ENCODE peak calls at places on chromosomes 2 and 18, in eight cellular contexts. K is GM23338, J is HCT116, W is GM12878, T is SK-N-SH, R is K562, X is Panc1, Q is HepG2. A is an unnamed sample.

GRCh38 chr2:96866986-96867755 is 2.7 kb downstream of the SEMA4C start:
- DNase-seq in J (no peak), Q (no peak), R (no peak), W (no peak), T (no peak), X (no peak), K (no peak), A (no peak)

GRCh38 chr2:235324324-235324723 is 169.5 kb upstream of the AGAP1 start:
- DNase-seq in R (no peak), T (no peak), W (no peak), Q (no peak), K (peak), X (no peak), J (no peak), A (no peak)

GRCh38 chr18:13216092-13216582 is 2.4 kb upstream of the LDLRAD4 start:
- DNase-seq in W (peak), T (peak), J (peak), X (peak), K (peak), R (peak), Q (peak), A (peak)

GRCh38 chr2:235834781-235835180 is 333.4 kb downstream of the GBX2 start:
- DNase-seq in T (no peak), K (no peak), R (no peak), X (no peak), W (no peak), Q (no peak), J (no peak), A (no peak)

GRCh38 chr2:65037178-65037577 is 19.0 kb upstream of the CEP68 start:
- DNase-seq in R (no peak), Q (no peak), T (no peak), X (no peak), K (no peak), W (no peak), J (no peak), A (no peak)

GRCh38 chr2:48496867-48497266 is 33.1 kb upstream of the STON1 start:
- DNase-seq in R (no peak), Q (no peak), K (no peak), W (no peak), J (no peak), T (no peak), X (no peak), A (no peak)

GRCh38 chr18:48607049-48607984 is 68.5 kb downstream of the CTIF start:
- DNase-seq in J (no peak), T (no peak), K (no peak), R (no peak), W (no peak), Q (peak), X (no peak), A (no peak)

GRCh38 chr2:104862061-104862941 is 8.4 kb downstream of the POU3F3 start:
- DNase-seq in T (peak), W (no peak), X (no peak), K (peak), Q (no peak), J (no peak), R (no peak), A (no peak)

GRCh38 chr2:180893752-180894151 is 86.7 kb upstream of the UBE2E3 start:
- DNase-seq in K (no peak), X (no peak), Q (no peak), R (no peak), W (no peak), T (no peak), J (no peak), A (no peak)

GRCh38 chr2:41944218-41944880 is 103.5 kb upstream of the PKDCC start:
- DNase-seq in J (no peak), R (no peak), X (no peak), W (no peak), T (no peak), Q (no peak), K (no peak), A (no peak)

GRCh38 chr18:47345291-47345690 is 93.8 kb upstream of the SKOR2 start:
- DNase-seq in K (no peak), W (no peak), T (no peak), X (no peak), R (no peak), Q (no peak), J (no peak), A (no peak)

GRCh38 chr18:12849548-12849947 is 34.5 kb downstream of the PTPN2 start:
- DNase-seq in R (no peak), J (no peak), T (no peak), K (no peak), X (no peak), Q (no peak), W (no peak), A (no peak)

GRCh38 chr2:233350708-233351107 is 3.6 kb upstream of the DGKD start:
- DNase-seq in T (peak), K (no peak), W (no peak), Q (peak), J (peak), X (peak), R (peak), A (peak)

GRCh38 chr2:144362401-144362800 is 157.5 kb downstream of the ZEB2 start:
- DNase-seq in T (no peak), K (no peak), X (no peak), Q (no peak), R (no peak), J (no peak), W (no peak), A (no peak)

GRCh38 chr2:196066794-196067382 is 1.7 kb downstream of the DNAH7 start:
- DNase-seq in Q (no peak), W (no peak), X (no peak), J (peak), K (peak), T (peak), R (peak), A (no peak)

GRCh38 chr2:197614532-197614931 is 60.9 kb downstream of the RFTN2 start:
- DNase-seq in W (no peak), J (no peak), T (no peak), K (no peak), X (no peak), Q (no peak), R (no peak), A (no peak)

GRCh38 chr2:42971947-42972736 is 179.8 kb upstream of the HAAO start:
- DNase-seq in Q (peak), R (no peak), J (no peak), K (peak), X (no peak), T (no peak), W (peak), A (no peak)

GRCh38 chr2:25548587-25548986 is 124.8 kb downstream of the DTNB start:
- DNase-seq in J (no peak), Q (no peak), R (no peak), X (no peak), K (no peak), T (peak), W (no peak), A (no peak)

GRCh38 chr18:53567935-53568574 is 656.4 kb downstream of the MBD2 start:
- DNase-seq in T (peak), K (peak), Q (peak), R (peak), X (no peak), W (no peak), J (no peak), A (no peak)

GRCh38 chr18:80182855-80183254 is 64.5 kb downstream of the PARD6G start:
- DNase-seq in K (no peak), W (no peak), J (no peak), T (no peak), R (no peak), X (no peak), Q (no peak), A (no peak)

GRCh38 chr2:46434851-46435273 is 44.5 kb upstream of the TMEM247 start:
- DNase-seq in X (no peak), R (no peak), J (no peak), T (no peak), K (peak), Q (peak), W (no peak), A (no peak)

GRCh38 chr18:47321815-47322214 is 70.4 kb upstream of the SKOR2 start:
- DNase-seq in R (no peak), Q (no peak), X (no peak), T (no peak), K (no peak), J (no peak), W (no peak), A (no peak)

GRCh38 chr2:124187948-124188347 is 162.9 kb downstream of the CNTNAP5 start:
- DNase-seq in J (no peak), R (no peak), K (peak), X (no peak), W (no peak), T (no peak), Q (no peak), A (no peak)

GRCh38 chr18:26655010-26655613 is 106.8 kb upstream of the KCTD1 start:
- DNase-seq in T (no peak), X (no peak), W (no peak), Q (no peak), R (no peak), J (no peak), K (no peak), A (no peak)

GRCh38 chr2:166365803-166366420 is 9.8 kb downstream of the SCN9A start:
- DNase-seq in W (no peak), R (peak), K (no peak), Q (no peak), T (no peak), J (no peak), X (no peak), A (no peak)

GRCh38 chr2:8630676-8631464 is 51.0 kb upstream of the ID2 start:
- DNase-seq in X (no peak), J (no peak), K (no peak), R (no peak), W (no peak), T (no peak), Q (peak), A (no peak)

GRCh38 chr2:66317268-66317899 is 117.5 kb upstream of the MEIS1 start:
- DNase-seq in T (peak), Q (no peak), X (no peak), W (no peak), R (no peak), J (no peak), K (peak), A (no peak)

GRCh38 chr2:238239552-238239871 is 326 bp downstream of the HES6 start:
- DNase-seq in T (no peak), J (no peak), Q (no peak), K (peak), R (no peak), X (no peak), W (no peak), A (no peak)

GRCh38 chr2:241270531-241270930 is 44.9 kb downstream of the HDLBP start:
- DNase-seq in R (no peak), W (no peak), Q (no peak), J (no peak), T (no peak), X (no peak), K (no peak), A (no peak)

GRCh38 chr2:36889782-36890181 is 76.6 kb downstream of the STRN start:
- DNase-seq in W (no peak), J (peak), Q (peak), T (no peak), R (peak), K (no peak), X (peak), A (peak)

GRCh38 chr2:19805266-19805665 is 96.5 kb downstream of the TTC32 start:
- DNase-seq in J (no peak), W (no peak), X (no peak), Q (no peak), R (no peak), T (no peak), K (no peak), A (no peak)

GRCh38 chr2:208541982-208542464 is 135.4 kb downstream of the PTH2R start:
- DNase-seq in X (no peak), T (no peak), K (no peak), W (no peak), Q (no peak), J (no peak), R (peak), A (no peak)

GRCh38 chr2:38709515-38710194 is 41.5 kb downstream of the SRSF7 start:
- DNase-seq in J (no peak), X (no peak), W (peak), K (no peak), T (no peak), Q (no peak), R (no peak), A (no peak)

GRCh38 chr2:239181601-239182471 is 219.0 kb downstream of the HDAC4 start:
- DNase-seq in J (no peak), T (no peak), K (peak), W (no peak), Q (peak), R (no peak), X (no peak), A (no peak)

GRCh38 chr2:189799531-189799930 is 15.3 kb downstream of the PMS1 start:
- DNase-seq in Q (no peak), K (no peak), J (no peak), R (no peak), T (no peak), W (no peak), X (no peak), A (no peak)

GRCh38 chr2:109437325-109438090 is 176.3 kb downstream of the SEPTIN10 start:
- DNase-seq in X (no peak), K (no peak), T (no peak), Q (no peak), R (no peak), J (no peak), W (no peak), A (no peak)

GRCh38 chr18:74951165-74951760 is 257.7 kb downstream of the PTGR3 start:
- DNase-seq in R (no peak), W (peak), K (no peak), J (no peak), T (no peak), Q (peak), X (peak), A (no peak)

GRCh38 chr2:23460228-23460627 is 75.2 kb downstream of the KLHL29 start:
- DNase-seq in J (peak), X (peak), Q (no peak), K (peak), T (no peak), W (no peak), R (peak), A (no peak)

GRCh38 chr2:100194951-100195350 is 52.6 kb upstream of the AFF3 start:
- DNase-seq in K (no peak), X (no peak), T (no peak), Q (no peak), W (no peak), R (no peak), J (no peak), A (no peak)

GRCh38 chr2:100193334-100193733 is 50.9 kb upstream of the AFF3 start:
- DNase-seq in J (no peak), W (no peak), K (no peak), Q (no peak), R (peak), T (no peak), X (no peak), A (no peak)

GRCh38 chr2:100195942-100196341 is 53.6 kb upstream of the AFF3 start:
- DNase-seq in J (no peak), K (no peak), X (no peak), W (no peak), T (no peak), R (no peak), Q (no peak), A (no peak)

GRCh38 chr2:100192300-100192699 is 49.9 kb upstream of the AFF3 start:
- DNase-seq in R (no peak), T (no peak), J (no peak), X (no peak), W (no peak), K (no peak), Q (no peak), A (no peak)

DNA sequence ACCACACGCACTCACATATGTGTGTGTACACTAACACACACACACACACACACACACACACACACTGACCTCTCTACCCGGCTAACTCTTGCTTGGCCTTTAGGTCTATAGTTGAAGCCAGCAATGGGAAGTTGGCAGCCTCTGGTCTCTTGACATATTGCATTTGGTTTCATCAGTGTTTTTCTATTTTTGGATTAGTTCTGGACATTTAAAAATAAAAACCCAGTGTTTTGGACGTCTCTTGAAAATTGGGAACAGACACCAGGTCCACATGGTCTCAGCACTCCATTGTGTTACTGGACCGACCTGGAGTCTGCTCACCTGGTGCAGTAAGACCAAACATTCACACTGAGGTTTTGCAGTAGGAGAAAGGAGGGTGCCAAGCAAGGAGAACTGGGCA is 50.4 kb upstream of the AFF3 start:
- DNase-seq in J (no peak), K (no peak), Q (no peak), R (no peak), W (no peak), X (no peak), T (no peak), A (no peak)
- TF ChIP-seq REST in J (no peak), K (no peak), Q (no peak), R (no peak), W (no peak), X (no peak), T (no peak), A (no peak)

DNA sequence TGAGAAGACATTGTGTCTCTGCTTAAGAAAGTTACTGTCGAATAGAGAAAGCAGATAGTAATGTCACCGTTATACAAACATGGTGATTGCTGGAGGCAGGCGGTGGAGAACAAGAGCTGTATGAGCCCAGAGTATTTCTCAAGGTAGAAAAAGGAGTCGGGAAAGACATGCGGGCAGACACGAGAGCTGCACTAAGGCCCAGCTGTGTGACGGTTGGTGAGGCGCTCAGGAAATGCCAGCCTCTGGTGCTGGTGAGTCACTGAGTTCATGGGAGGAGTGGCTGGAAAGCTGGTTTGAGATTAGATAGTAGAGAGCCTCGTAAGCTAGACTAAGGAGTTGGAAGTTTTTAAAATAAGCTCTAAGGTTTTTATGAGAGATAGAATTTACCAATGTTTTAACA is 390.9 kb upstream of the TRIB2 start:
- DNase-seq in T (no peak), W (no peak), K (no peak), X (no peak), J (no peak), Q (no peak), R (peak), A (no peak)
- TF ChIP-seq POLR2AphosphoS5 in T (peak), W (no peak), K (no peak), X (no peak), J (no peak), Q (no peak), R (no peak), A (no peak)

GRCh38 chr2:68971591-68972231 is 2.7 kb upstream of the GKN1 start:
- DNase-seq in X (no peak), K (no peak), J (no peak), R (no peak), W (no peak), T (no peak), Q (no peak), A (no peak)
- TF ChIP-seq REST in X (no peak), K (no peak), J (no peak), R (no peak), W (no peak), T (no peak), Q (no peak), A (no peak)

GRCh38 chr2:203327918-203328734 is at the start of gene ABI2:
- DNase-seq in W (no peak), Q (peak), J (peak), R (peak), K (peak), T (peak), X (no peak), A (peak)
- TF ChIP-seq POLR2AphosphoS5 in W (no peak), Q (peak), J (peak), R (no peak), K (peak), T (peak), X (peak), A (no peak)

DNA sequence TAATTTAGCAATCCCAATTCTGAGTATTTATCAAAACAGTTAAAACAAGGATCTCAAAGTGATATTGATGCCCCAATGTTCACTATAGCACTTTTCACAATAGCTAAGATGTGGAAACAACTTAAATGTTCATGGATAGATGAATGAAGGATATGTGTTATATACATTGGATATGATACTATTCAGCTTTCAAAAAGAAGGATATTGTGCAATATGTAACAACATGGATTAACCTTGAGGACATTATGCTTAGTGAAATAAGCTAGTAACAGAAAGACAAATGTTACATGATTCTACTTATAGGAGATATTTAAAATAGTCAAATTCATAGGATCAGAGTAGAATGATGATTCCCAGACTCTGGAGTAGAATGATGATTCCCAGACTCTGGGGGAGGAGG is 78.0 kb downstream of the INSIG2 start:
- DNase-seq in K (no peak), R (no peak), Q (no peak), X (no peak), T (no peak), J (no peak), W (no peak), A (no peak)
- TF ChIP-seq REST in K (no peak), R (no peak), Q (no peak), X (no peak), T (no peak), J (no peak), W (no peak), A (no peak)

DNA sequence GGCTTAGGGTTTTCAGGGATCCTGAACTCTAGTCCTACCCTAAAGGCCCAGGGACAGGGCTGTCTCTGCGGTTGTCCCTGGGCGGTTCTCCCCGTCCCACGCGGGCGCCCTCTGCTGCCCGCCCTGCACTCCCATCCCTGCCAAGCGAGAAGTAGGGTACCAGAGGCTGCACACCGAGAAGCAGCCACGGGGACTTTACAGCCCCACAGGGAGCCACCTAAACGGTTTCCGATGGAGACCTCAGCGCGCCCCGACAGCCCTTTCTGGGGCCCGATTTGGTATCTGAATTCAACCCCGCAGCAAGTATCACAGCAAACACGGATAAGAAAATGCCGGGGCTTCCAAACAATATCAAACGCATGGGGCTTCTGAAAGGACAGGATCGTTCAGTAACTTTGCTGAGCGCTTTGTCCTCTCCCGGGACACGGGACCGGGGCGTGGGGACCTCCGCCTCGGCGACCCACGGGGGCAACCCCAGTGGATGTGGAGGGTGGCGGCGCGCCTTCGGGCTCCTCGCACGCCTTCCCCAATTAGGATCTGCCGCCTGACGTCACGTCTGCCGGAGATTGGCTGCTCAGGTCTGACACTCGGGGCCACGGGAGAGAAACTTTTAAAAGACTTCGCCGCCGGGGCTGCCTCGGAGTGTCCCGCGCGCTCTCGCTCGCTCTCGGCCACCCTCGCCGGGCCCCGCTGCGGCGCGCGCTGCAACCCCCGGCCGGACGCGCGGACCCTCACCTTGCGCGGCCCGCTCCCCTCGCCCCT is at the start of gene LTBP1:
- DNase-seq in K (peak), W (no peak), J (peak), R (peak), X (peak), T (peak), Q (peak), A (peak)
- TF ChIP-seq POLR2AphosphoS5 in K (peak), W (no peak), J (no peak), R (no peak), X (no peak), T (peak), Q (no peak), A (no peak)